ENCODE peak calls at places on chromosome 10, in nine cellular contexts. A, B, O, J, E, Y, S, D and N are unnamed samples.

GRCh38 chr10:66783296-66783695 is 142.5 kb upstream of the LRRTM3 start:
- DNase-seq in A (peak; percentile 24), B (no peak), O (no peak), J (no peak), E (peak; percentile 36), Y (no peak), S (no peak), D (no peak), N (no peak)

GRCh38 chr10:101570764-101571572 is 17.1 kb downstream of the POLL start:
- DNase-seq in A (no peak), B (no peak), O (no peak), J (no peak), E (no peak), Y (no peak), S (no peak), D (no peak), N (no peak)

GRCh38 chr10:86350897-86351296 is 15.7 kb downstream of the GRID1 start:
- DNase-seq in A (no peak), B (no peak), O (no peak), J (no peak), E (no peak), Y (peak; percentile 24), S (no peak), D (no peak), N (no peak)

GRCh38 chr10:52639652-52640051 is 132.9 kb downstream of the MBL2 start:
- DNase-seq in A (no peak), B (no peak), O (no peak), J (no peak), E (peak; percentile 52), Y (no peak), S (no peak), D (no peak), N (peak; percentile 44)

GRCh38 chr10:99785646-99786045 is 3.2 kb downstream of the ABCC2 start:
- DNase-seq in A (no peak), B (no peak), O (no peak), J (no peak), E (no peak), Y (no peak), S (no peak), D (no peak), N (no peak)

GRCh38 chr10:102559764-102560163 is 56.0 kb downstream of the SUFU start:
- DNase-seq in A (no peak), B (no peak), O (no peak), J (no peak), E (no peak), Y (no peak), S (no peak), D (no peak), N (no peak)

GRCh38 chr10:7846591-7846990 is 28.3 kb downstream of the TAF3 start:
- DNase-seq in A (peak; percentile 16), B (no peak), O (no peak), J (no peak), E (peak; percentile 36), Y (no peak), S (no peak), D (no peak), N (no peak)

GRCh38 chr10:68146133-68146532 is 36.8 kb downstream of the MYPN start:
- DNase-seq in A (no peak), B (no peak), O (no peak), J (no peak), E (no peak), Y (no peak), S (no peak), D (no peak), N (no peak)

GRCh38 chr10:22713853-22714523 is 390 bp downstream of the PIP4K2A start:
- DNase-seq in A (no peak), B (peak; percentile 30), O (peak; percentile 35), J (peak; percentile 38), E (peak; percentile 49), Y (peak; percentile 41), S (no peak), D (peak; percentile 30), N (no peak)

GRCh38 chr10:127919418-127920191 is 12.7 kb downstream of the PTPRE start:
- DNase-seq in A (peak; percentile 29), B (no peak), O (peak; percentile 43), J (no peak), E (peak; percentile 86), Y (no peak), S (no peak), D (no peak), N (no peak)

GRCh38 chr10:70568781-70569495 is 33.6 kb downstream of the PRF1 start:
- DNase-seq in A (no peak), B (no peak), O (no peak), J (no peak), E (no peak), Y (no peak), S (no peak), D (no peak), N (no peak)

GRCh38 chr10:103669944-103670343 is 176.4 kb downstream of the NEURL1 start:
- DNase-seq in A (no peak), B (no peak), O (no peak), J (no peak), E (no peak), Y (no peak), S (no peak), D (no peak), N (no peak)

GRCh38 chr10:103671126-103671525 is 177.6 kb downstream of the NEURL1 start:
- DNase-seq in A (no peak), B (no peak), O (no peak), J (no peak), E (no peak), Y (no peak), S (no peak), D (no peak), N (no peak)

GRCh38 chr10:103673616-103674015 is 180.1 kb downstream of the NEURL1 start:
- DNase-seq in A (no peak), B (no peak), O (no peak), J (no peak), E (no peak), Y (no peak), S (no peak), D (no peak), N (no peak)

GRCh38 chr10:103672345-103672744 is 178.8 kb downstream of the NEURL1 start:
- DNase-seq in A (no peak), B (no peak), O (no peak), J (no peak), E (no peak), Y (no peak), S (no peak), D (no peak), N (no peak)

GRCh38 chr10:103671561-103671960 is 178.1 kb downstream of the NEURL1 start:
- DNase-seq in A (no peak), B (no peak), O (no peak), J (no peak), E (no peak), Y (no peak), S (no peak), D (no peak), N (no peak)
- H3K4me3 ChIP-seq in A (no peak overlapping the region), B (no peak overlapping the region), O (no peak overlapping the region), J (no peak overlapping the region), E (no peak overlapping the region), Y (no peak overlapping the region), S (no peak overlapping the region), D (no peak overlapping the region), N (no peak overlapping the region)

GRCh38 chr10:119370046-119370770 is 162.8 kb downstream of the GRK5 start:
- DNase-seq in A (peak; percentile 93), B (no peak), O (peak; percentile 88), J (peak; percentile 50), E (peak; percentile 97), Y (peak; percentile 66), S (no peak), D (no peak), N (no peak)

GRCh38 chr10:119367841-119368549 is 160.6 kb downstream of the GRK5 start:
- DNase-seq in A (no peak), B (no peak), O (no peak), J (no peak), E (no peak), Y (peak; percentile 40), S (no peak), D (no peak), N (no peak)

GRCh38 chr10:119370972-119371703 is 163.8 kb downstream of the GRK5 start:
- DNase-seq in A (peak; percentile 89), B (no peak), O (peak; percentile 87), J (no peak), E (peak; percentile 95), Y (peak; percentile 85), S (no peak), D (no peak), N (no peak)

GRCh38 chr10:119368991-119369869 is 161.9 kb downstream of the GRK5 start:
- DNase-seq in A (peak; percentile 33), B (no peak), O (no peak), J (no peak), E (no peak), Y (peak; percentile 27), S (no peak), D (peak; percentile 30), N (no peak)

DNA sequence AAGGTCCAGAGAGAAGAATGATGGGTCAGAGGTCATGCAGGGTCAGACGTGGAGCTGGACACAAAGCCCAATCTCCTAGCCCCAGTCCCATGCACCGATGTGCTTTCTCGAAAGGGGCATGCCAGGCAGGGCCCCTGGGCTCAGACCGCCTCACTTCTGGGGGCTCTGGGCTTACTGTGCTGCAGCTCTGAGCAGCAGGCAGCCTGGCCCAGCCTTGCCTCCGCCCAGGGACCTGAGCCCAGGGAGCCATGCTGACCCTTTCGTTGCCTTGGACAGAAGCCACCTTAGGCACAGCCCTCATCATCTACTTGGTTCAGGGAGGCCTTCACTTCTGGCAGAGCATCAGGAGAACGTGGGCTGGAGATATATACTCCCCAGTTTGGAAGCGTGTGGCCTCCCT is 161.2 kb downstream of the GRK5 start:
- DNase-seq in A (peak; percentile 19), B (no peak), O (no peak), J (no peak), E (no peak), Y (peak; percentile 22), S (no peak), D (no peak), N (no peak)
- H3K4me3 ChIP-seq in A (no peak overlapping the region), B (no peak overlapping the region), O (no peak overlapping the region), J (no peak overlapping the region), E (no peak overlapping the region), Y (no peak overlapping the region), S (no peak overlapping the region), D (no peak overlapping the region), N (no peak overlapping the region)

DNA sequence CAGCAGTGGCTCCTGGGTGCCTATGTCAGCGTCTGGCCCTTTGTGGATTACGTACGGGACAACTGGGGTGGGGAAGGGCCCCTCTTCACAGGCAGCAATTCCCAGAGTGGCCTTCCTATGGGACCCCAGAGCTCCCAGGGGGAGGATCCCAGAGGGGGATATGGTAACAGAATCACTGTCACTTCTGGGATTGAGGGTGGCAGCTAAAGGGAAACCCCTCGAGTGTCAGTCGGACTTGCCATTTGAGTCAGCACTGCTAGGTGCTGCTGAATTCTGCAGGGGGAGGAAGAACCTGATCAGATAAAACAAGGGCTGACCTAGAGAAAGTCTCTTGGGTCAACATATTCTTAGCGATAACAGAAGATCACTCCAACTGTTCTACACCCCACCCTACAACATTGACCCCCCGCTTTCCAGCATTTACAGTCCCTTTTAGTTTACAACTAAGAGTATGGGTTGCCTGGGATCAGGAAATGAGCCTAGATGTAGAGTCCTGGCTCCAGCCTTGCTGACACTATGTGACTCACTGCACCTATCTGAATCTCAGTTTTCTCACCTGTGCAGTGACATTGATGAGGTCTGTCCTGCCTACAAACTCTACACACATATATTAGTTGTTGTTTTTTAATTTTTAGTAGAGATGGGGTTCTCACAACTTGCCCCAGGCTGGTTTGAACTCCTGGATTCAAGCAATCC is 12.3 kb upstream of the DDIT4 start:
- DNase-seq in A (no peak), B (peak; percentile 46), O (peak; percentile 15), J (peak; percentile 73), E (no peak), Y (no peak), S (no peak), D (peak; percentile 35), N (no peak)
- H3K4me3 ChIP-seq in A (peak overlapping the region; percentile 63), B (peak overlapping the region; percentile 48), O (peak overlapping the region; percentile 41), J (no peak overlapping the region), E (peak overlapping the region; percentile 71), Y (peak overlapping the region; percentile 66), S (peak overlapping the region; percentile 64), D (peak overlapping the region; percentile 40), N (peak overlapping the region; percentile 45)

GRCh38 chr10:130189466-130190064 is 53.4 kb downstream of the GLRX3 start:
- DNase-seq in A (no peak), B (no peak), O (no peak), J (no peak), E (no peak), Y (no peak), S (no peak), D (no peak), N (no peak)
- H3K4me3 ChIP-seq in A (no peak overlapping the region), B (no peak overlapping the region), O (no peak overlapping the region), J (no peak overlapping the region), E (no peak overlapping the region), Y (no peak overlapping the region), S (no peak overlapping the region), D (no peak overlapping the region), N (no peak overlapping the region)